ENCODE peak calls at places on chromosome 15, in four cellular contexts. One of them, this sample, is unnamed.

GRCh38 chr15:42387603-42388002 is 28.3 kb downstream of the CAPN3 start:
- DNase-seq in AG08396: no peak
- DNase-seq in CD4-positive, CD25-positive, alpha-beta regulatory T cell: no peak
- DNase-seq in GM10248: no peak
- DNase-seq in this sample: no peak

GRCh38 chr15:31359722-31360111 is 33.1 kb downstream of the KLF13 start:
- DNase-seq in GM10248: no peak
- DNase-seq in AG08396: no peak
- DNase-seq in CD4-positive, CD25-positive, alpha-beta regulatory T cell: no peak
- DNase-seq in this sample: no peak

GRCh38 chr15:68429691-68430470 is 2.1 kb downstream of the ITGA11 start:
- DNase-seq in AG08396: no peak
- DNase-seq in GM10248: no peak
- DNase-seq in CD4-positive, CD25-positive, alpha-beta regulatory T cell: no peak
- DNase-seq in this sample: no peak

GRCh38 chr15:28273468-28273867 is 48.5 kb downstream of the HERC2 start:
- DNase-seq in GM10248: no peak
- DNase-seq in CD4-positive, CD25-positive, alpha-beta regulatory T cell: no peak
- DNase-seq in AG08396: no peak
- DNase-seq in this sample: no peak

GRCh38 chr15:25717861-25718504 is 145.1 kb downstream of the ATP10A start:
- DNase-seq in CD4-positive, CD25-positive, alpha-beta regulatory T cell: no peak
- DNase-seq in AG08396: no peak
- DNase-seq in GM10248: no peak
- DNase-seq in this sample: no peak

GRCh38 chr15:90664650-90665287 is 52.4 kb upstream of the BLM start:
- DNase-seq in GM10248: peak; percentile 45
- DNase-seq in AG08396: peak; percentile 72
- DNase-seq in CD4-positive, CD25-positive, alpha-beta regulatory T cell: no peak
- DNase-seq in this sample: no peak

GRCh38 chr15:96323250-96324162 is 7.0 kb upstream of the NR2F2 start:
- DNase-seq in AG08396: no peak
- DNase-seq in GM10248: no peak
- DNase-seq in CD4-positive, CD25-positive, alpha-beta regulatory T cell: no peak
- DNase-seq in this sample: no peak

GRCh38 chr15:52171386-52171785 is 19.8 kb downstream of the GNB5 start:
- DNase-seq in GM10248: no peak
- DNase-seq in AG08396: no peak
- DNase-seq in CD4-positive, CD25-positive, alpha-beta regulatory T cell: peak; percentile 24
- DNase-seq in this sample: no peak

GRCh38 chr15:49235446-49236207 is 65.6 kb downstream of the GALK2 start:
- DNase-seq in GM10248: peak; percentile 37
- DNase-seq in AG08396: peak; percentile 49
- DNase-seq in CD4-positive, CD25-positive, alpha-beta regulatory T cell: peak; percentile 56
- DNase-seq in this sample: peak; percentile 29

GRCh38 chr15:89860851-89861360 is 32.9 kb downstream of the AP3S2 start:
- DNase-seq in GM10248: no peak
- DNase-seq in CD4-positive, CD25-positive, alpha-beta regulatory T cell: no peak
- DNase-seq in AG08396: no peak
- DNase-seq in this sample: no peak